ENCODE peak calls at places on chromosomes 1 and 21, in six cellular contexts. Z, Y, T, Q, K and F are unnamed samples.

GRCh38 chr1:53574621-53575020 is 115.4 kb downstream of the DMRTB1 start:
- DNase-seq in Q (no peak), Y (peak), T (peak), Z (no peak), K (no peak), F (no peak)

GRCh38 chr1:93177991-93178390 is 2.2 kb downstream of the TMED5 start:
- DNase-seq in Q (no peak), T (no peak), K (no peak), Y (no peak), Z (no peak), F (no peak)

GRCh38 chr1:99347041-99347684 is 82.9 kb downstream of the PLPPR4 start:
- DNase-seq in K (no peak), Y (no peak), T (no peak), Z (no peak), Q (no peak), F (no peak)

GRCh38 chr1:211610779-211611556 is 32.0 kb upstream of the SLC30A1 start:
- DNase-seq in T (no peak), K (no peak), Z (no peak), Y (no peak), Q (no peak), F (no peak)

GRCh38 chr1:13469343-13469742 is 44.5 kb downstream of the LRRC38 start:
- DNase-seq in Z (no peak), Y (no peak), T (no peak), Q (no peak), K (no peak), F (no peak)

GRCh38 chr21:46660505-46660904 is 25.0 kb downstream of the PRMT2 start:
- DNase-seq in Q (no peak), Y (no peak), K (no peak), T (no peak), Z (no peak), F (no peak)

GRCh38 chr21:16082038-16082816 is 352.4 kb downstream of the USP25 start:
- DNase-seq in K (no peak), Z (no peak), T (no peak), Y (no peak), Q (no peak), F (no peak)

GRCh38 chr1:86703696-86704455 is 500 bp upstream of the SH3GLB1 start:
- DNase-seq in K (no peak), T (peak), Q (no peak), Z (no peak), Y (peak), F (no peak)

GRCh38 chr21:35274090-35274489 is 225.0 kb upstream of the RUNX1 start:
- DNase-seq in Q (no peak), Z (no peak), K (no peak), T (no peak), Y (no peak), F (no peak)

GRCh38 chr1:9302745-9303524 is 10.2 kb downstream of the SPSB1 start:
- DNase-seq in Z (no peak), K (no peak), Y (no peak), Q (peak), T (no peak), F (peak)

GRCh38 chr1:65791396-65791795 is 1.3 kb upstream of the PDE4B start:
- DNase-seq in T (no peak), Z (no peak), Q (no peak), Y (no peak), K (no peak), F (no peak)

GRCh38 chr1:4652631-4653327 is 1.6 kb upstream of the AJAP1 start:
- DNase-seq in K (peak), T (no peak), Y (no peak), Z (peak), Q (peak), F (peak)

GRCh38 chr1:170126691-170127090 is 19.1 kb upstream of the NTMT2 start:
- DNase-seq in K (no peak), Y (no peak), Z (no peak), Q (peak), T (no peak), F (no peak)

GRCh38 chr1:157696966-157697628 is 3.5 kb downstream of the FCRL3 start:
- DNase-seq in Z (no peak), K (no peak), T (no peak), Q (no peak), Y (no peak), F (no peak)

GRCh38 chr1:234842726-234843641 is 233.0 kb upstream of the IRF2BP2 start:
- DNase-seq in Y (peak), Z (no peak), Q (no peak), K (no peak), T (no peak), F (no peak)

GRCh38 chr1:8197493-8198282 is 120.2 kb upstream of the SLC45A1 start:
- DNase-seq in K (peak), Y (no peak), Z (peak), Q (no peak), T (peak), F (peak)

GRCh38 chr1:55010194-55010886 is 11.6 kb downstream of the BSND start:
- DNase-seq in K (no peak), Y (no peak), T (no peak), Q (no peak), Z (no peak), F (no peak)

GRCh38 chr21:45308211-45309068 is 20.7 kb upstream of the POFUT2 start:
- DNase-seq in Y (peak), T (peak), K (no peak), Q (no peak), Z (peak), F (no peak)

GRCh38 chr1:233477359-233477758 is 136.5 kb upstream of the KCNK1 start:
- DNase-seq in T (no peak), K (no peak), Z (no peak), Q (no peak), Y (no peak), F (no peak)

GRCh38 chr1:157739229-157739901 is 37.6 kb downstream of the FCRL2 start:
- DNase-seq in T (no peak), Z (no peak), Q (no peak), Y (no peak), K (no peak), F (no peak)

GRCh38 chr1:90763930-90764329 is 46.8 kb upstream of the BARHL2 start:
- DNase-seq in K (no peak), Z (no peak), T (no peak), Q (no peak), Y (no peak), F (no peak)

GRCh38 chr21:43335119-43335518 is 91.8 kb downstream of the SIK1 start:
- DNase-seq in K (no peak), T (no peak), Z (no peak), Y (no peak), Q (no peak), F (no peak)

GRCh38 chr1:98177751-98178150 is 256.9 kb upstream of the DPYD start:
- DNase-seq in T (no peak), K (no peak), Q (no peak), Y (no peak), Z (no peak), F (no peak)

GRCh38 chr1:1433804-1434130 is 1.7 kb upstream of the VWA1 start:
- DNase-seq in K (no peak), Z (no peak), T (no peak), Q (peak), Y (no peak), F (peak)

GRCh38 chr21:41828884-41829360 is 50.2 kb downstream of the PRDM15 start:
- DNase-seq in Y (no peak), K (no peak), Q (no peak), T (no peak), Z (no peak), F (no peak)

GRCh38 chr1:235075121-235075954 is 53.3 kb downstream of the TOMM20 start:
- DNase-seq in K (peak), Q (no peak), Y (peak), Z (peak), T (peak), F (no peak)

GRCh38 chr1:22025368-22026154 is 24.1 kb downstream of the CELA3A start:
- DNase-seq in Y (peak), Q (peak), Z (peak), K (peak), T (peak), F (peak)
- TF ChIP-seq POLR2A in Y (peak), Q (no peak), Z (peak), K (peak), T (peak), F (peak)

GRCh38 chr1:224497714-224498573 is 63.3 kb upstream of the WDR26 start:
- DNase-seq in Z (no peak), Y (no peak), K (no peak), Q (peak), T (no peak), F (no peak)
- TF ChIP-seq POLR2A in Z (no peak), Y (no peak), K (no peak), Q (peak), T (no peak), F (no peak)

DNA sequence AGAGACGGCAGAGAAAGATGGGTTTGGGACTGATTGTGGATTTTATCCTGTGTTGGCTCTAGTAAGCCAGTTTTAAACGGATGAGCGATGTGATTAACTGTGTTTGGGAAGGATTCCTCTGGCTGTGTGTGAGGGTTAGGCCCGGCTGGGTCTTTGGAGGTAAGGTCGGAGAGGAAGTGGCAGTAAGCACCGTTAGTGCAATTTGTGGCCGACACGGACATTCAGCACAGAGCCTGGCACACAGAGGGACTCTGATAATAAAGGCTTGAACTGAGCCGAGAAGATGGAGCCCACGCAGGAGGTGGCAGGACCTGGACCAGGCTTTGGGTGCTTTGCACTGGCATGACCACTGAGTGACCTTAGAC is 1.3 kb downstream of the MTFR1L start:
- DNase-seq in Y (no peak), Z (no peak), Q (no peak), K (no peak), T (no peak), F (no peak)
- TF ChIP-seq POLR2A in Y (no peak), Z (no peak), Q (no peak), K (no peak), T (no peak), F (no peak)

DNA sequence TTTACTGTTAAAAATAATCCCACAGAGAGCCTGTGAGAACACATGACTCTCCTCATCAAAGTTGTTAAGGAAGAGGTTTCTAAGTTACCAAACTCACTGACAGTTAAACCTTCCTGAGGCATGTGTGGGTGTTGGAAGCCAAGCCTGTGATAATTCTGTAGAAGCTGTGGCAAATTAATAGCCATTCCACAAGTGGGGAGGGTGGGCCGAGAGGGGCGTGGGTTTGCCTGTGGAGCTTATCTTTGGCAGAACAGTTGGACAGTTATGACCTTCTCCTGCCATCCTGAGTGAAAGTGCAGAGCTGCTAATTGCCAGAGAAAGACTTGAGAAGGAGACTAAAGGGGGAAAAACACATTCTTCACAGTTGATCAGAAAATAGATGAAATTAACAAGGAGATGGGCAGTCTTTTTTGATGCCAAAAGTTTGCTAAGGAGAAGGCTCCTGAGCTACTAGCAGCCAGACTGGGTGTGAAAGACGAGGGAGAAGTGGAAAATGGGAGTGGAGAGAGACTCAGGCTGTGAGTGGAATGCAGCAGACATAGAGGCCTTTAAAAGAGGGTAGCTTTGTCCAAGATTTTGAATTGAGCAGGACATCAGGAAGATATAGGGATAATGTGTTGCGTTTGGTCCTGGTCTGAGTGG is 1.6 kb upstream of the PLA2G2C start:
- DNase-seq in T (no peak), Z (no peak), K (no peak), Q (no peak), Y (no peak), F (no peak)
- TF ChIP-seq POLR2A in T (no peak), Z (no peak), K (no peak), Q (no peak), Y (no peak), F (no peak)

DNA sequence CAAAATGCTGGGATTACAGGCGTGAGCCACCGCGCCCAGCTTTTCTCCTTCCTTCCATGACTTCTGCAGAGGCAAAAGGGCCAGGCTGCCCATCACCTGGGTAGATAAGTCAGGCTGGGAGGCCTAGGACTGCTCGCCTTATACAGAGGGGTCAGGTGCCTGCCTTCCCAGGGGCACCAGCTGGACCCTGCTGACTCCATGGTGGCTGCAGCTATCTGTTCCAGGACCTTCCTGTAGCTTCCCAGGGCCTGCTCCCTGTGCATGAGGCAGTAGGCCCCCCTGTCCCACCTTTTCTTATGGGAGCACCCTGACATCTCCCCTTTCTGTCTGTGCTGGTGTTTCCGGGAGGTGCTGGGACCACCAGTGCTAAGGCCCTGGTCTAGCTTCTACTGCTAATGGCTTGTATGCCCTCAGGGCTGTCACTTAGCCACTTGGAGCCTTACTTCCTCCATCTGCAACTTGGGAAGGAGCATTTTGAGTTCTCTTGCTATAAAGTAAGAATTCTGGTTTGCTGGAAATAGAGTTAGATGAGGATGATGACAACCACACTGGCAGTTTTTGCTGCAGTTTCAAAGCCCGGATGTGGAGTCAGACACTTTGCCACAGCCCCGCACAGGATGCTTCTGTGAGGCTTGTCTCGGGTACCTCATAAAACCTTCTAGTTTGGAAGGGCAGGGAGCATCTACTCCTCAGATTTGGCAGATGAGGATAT is 14.4 kb downstream of the SOX13 start:
- DNase-seq in Q (no peak), K (no peak), Z (no peak), Y (no peak), T (no peak), F (no peak)
- TF ChIP-seq POLR2A in Q (no peak), K (no peak), Z (no peak), Y (no peak), T (no peak), F (no peak)

DNA sequence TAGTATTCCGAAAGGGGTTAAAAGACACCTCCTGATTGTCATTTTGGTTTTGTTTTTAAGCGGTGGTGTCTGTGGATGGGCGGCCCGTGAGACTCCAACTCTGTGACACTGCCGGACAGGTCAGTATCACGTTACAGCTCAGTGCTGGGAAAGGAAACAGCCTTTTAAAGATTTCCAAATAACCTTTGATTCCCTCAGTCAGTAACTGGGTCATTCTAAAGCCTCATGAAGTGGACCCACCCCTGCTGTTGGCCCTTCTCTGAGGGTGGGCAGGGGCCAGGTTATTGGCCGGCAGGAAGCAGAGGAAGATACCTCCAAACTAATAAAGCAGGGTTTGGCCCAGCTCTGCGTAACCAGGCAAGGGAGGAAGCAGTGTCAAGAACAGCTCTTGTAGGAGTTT is 2.3 kb downstream of the RHOU start:
- DNase-seq in Z (no peak), Q (no peak), K (peak), T (peak), Y (no peak), F (no peak)
- TF ChIP-seq POLR2A in Z (peak), Q (no peak), K (no peak), T (no peak), Y (no peak), F (no peak)